ENCODE peak calls at places on chromosomes 6 and 20, in four cellular contexts. K is sigmoid colon, C is prostate gland, E is astrocyte of the spinal cord. L is an unnamed sample.

GRCh38 chr6:110543106-110543505 is 66.7 kb upstream of the SLC22A16 start:
- DNase-seq in K (no peak), C (peak; percentile 75), E (no peak), L (no peak)

GRCh38 chr6:38058022-38058421 is 238.5 kb downstream of the ZFAND3 start:
- DNase-seq in K (no peak), C (no peak), E (peak; percentile 45), L (no peak)

GRCh38 chr6:165769401-165769800 is 106.4 kb upstream of the PDE10A start:
- DNase-seq in K (no peak), C (no peak), E (no peak), L (no peak)

GRCh38 chr20:46978871-46979536 is 84.4 kb downstream of the EYA2 start:
- DNase-seq in K (no peak), C (no peak), E (no peak), L (no peak)

GRCh38 chr6:56709650-56710049 is 67.0 kb upstream of the DST start:
- DNase-seq in K (no peak), C (no peak), E (no peak), L (no peak)

GRCh38 chr6:113763883-113764282 is 93.3 kb upstream of the MARCKS start:
- DNase-seq in K (no peak), C (no peak), E (peak; percentile 51), L (no peak)

GRCh38 chr6:42572523-42572922 is 8.7 kb downstream of the UBR2 start:
- DNase-seq in K (no peak), C (no peak), E (no peak), L (peak; percentile 25)

GRCh38 chr6:37990762-37991525 is 171.4 kb downstream of the ZFAND3 start:
- DNase-seq in K (no peak), C (no peak), E (peak; percentile 86), L (no peak)

GRCh38 chr6:43768983-43769525 is 957 bp upstream of the VEGFA start:
- DNase-seq in K (peak; percentile 80), C (no peak), E (peak; percentile 77), L (no peak)

GRCh38 chr20:34445177-34446065 is 70.8 kb upstream of the DYNLRB1 start:
- DNase-seq in K (no peak), C (no peak), E (no peak), L (no peak)

GRCh38 chr6:128882991-128883571 is at the start of gene LAMA2:
- DNase-seq in K (peak; percentile 92), C (peak; percentile 37), E (peak; percentile 82), L (no peak)

GRCh38 chr6:109255946-109256628 is 126.2 kb downstream of the CD164 start:
- DNase-seq in K (no peak), C (peak; percentile 47), E (peak; percentile 13), L (no peak)

GRCh38 chr6:133894795-133895401 is 6.0 kb downstream of the TCF21 start:
- DNase-seq in K (peak; percentile 83), C (no peak), E (peak; percentile 37), L (no peak)

GRCh38 chr20:3710027-3710426 is 2.4 kb downstream of the SIGLEC1 start:
- DNase-seq in K (no peak), C (no peak), E (no peak), L (no peak)
- TF ChIP-seq CTCF in K (no peak), C (no peak), E (no peak), L (no peak)

DNA sequence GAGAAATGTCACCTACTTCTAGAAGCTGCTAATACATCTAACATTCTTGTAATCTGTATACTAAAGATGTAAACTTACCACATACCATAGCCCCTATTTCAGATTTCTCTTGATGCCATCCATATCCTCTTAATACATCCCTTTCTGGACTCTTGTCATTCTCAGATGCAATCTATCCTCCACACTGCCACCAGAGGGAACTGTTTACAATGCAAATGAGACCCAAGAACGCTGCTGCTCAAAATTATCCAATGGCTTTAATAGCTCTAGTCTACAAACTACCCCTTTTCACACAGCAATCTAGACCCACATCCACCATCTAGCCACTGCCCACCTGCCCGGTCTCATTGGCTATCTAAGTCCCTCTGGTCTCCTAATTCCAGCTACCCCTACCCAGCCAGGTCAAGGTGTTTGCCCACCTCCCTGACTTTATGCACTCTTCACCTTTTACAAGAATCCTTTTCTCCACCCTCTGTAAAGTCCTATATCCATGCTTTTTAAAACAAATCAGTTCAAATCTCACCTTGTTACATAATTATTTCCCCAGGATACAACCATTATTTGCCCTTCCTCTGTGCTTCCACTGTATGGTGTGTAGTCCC is 14.8 kb downstream of the FAXC start:
- DNase-seq in K (no peak), C (peak; percentile 28), E (peak; percentile 59), L (no peak)
- TF ChIP-seq CTCF in K (peak; percentile 27), C (no peak), E (peak; percentile 72), L (no peak)

DNA sequence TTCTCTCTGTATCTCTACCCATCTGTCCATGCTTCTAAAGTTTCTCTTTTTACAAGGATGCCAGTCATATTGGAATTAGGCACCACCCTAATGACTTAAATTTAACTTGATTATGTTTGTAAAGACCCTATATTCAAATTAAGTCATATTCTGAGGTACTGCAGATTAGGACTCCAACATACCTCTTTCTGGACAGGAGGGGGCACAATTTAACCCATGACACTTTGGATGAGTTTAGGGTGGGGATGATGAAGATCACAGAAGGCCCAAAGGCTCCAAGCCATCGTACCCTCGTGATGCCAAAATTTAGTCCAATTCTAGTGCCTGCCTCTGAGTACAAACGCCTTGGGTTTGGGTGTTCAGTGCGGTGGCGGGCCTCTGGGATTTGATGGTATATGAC is 15.0 kb upstream of the NKX2-2 start:
- DNase-seq in K (no peak), C (no peak), E (no peak), L (no peak)
- TF ChIP-seq CTCF in K (no peak), C (no peak), E (no peak), L (no peak)

DNA sequence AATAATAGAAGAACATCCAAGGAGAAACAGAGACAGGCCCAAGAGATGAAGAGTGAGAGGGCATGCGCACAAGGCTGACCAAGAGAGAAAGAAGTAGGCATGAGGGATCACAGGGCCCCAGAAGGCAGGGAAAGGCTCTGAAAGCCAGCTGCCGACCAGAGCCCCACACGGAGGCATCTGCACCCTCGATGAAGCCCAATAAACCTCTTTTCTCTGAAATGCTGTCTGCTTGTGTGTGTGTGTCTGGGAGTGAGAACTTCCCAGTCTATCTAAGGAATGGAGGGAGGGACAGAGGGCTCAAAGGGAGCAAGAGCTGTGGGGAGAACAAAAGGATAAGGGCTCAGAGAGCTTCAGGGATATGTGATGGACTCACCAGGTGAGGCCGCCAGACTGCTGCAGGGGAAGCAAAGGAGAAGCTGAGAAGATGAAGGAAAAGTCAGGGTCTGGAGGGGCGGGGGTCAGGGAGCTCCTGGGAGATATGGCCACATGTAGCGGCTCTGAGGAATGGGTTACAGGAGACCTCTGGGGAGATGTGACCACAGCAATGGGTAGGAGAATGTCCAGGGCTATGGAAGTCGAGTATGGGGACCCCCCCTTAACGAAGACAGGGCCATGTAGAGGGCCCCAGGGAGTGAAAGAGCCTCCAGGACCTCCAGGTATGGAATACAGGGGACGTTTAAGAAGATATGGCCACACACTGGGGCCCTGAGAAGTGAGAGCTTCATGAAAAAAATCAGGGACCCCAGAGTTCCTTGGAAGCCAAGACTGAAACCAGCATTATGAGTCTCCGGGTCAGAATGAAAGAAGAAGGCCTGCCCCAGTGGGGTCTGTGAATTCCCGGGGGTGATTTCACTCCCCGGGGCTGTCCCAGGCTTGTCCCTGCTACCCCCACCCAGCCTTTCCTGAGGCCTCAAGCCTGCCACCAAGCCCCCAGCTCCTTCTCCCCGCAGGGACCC is 981 bp upstream of the TNF start:
- DNase-seq in K (no peak), C (no peak), E (no peak), L (no peak)
- TF ChIP-seq CTCF in K (no peak), C (no peak), E (no peak), L (no peak)

DNA sequence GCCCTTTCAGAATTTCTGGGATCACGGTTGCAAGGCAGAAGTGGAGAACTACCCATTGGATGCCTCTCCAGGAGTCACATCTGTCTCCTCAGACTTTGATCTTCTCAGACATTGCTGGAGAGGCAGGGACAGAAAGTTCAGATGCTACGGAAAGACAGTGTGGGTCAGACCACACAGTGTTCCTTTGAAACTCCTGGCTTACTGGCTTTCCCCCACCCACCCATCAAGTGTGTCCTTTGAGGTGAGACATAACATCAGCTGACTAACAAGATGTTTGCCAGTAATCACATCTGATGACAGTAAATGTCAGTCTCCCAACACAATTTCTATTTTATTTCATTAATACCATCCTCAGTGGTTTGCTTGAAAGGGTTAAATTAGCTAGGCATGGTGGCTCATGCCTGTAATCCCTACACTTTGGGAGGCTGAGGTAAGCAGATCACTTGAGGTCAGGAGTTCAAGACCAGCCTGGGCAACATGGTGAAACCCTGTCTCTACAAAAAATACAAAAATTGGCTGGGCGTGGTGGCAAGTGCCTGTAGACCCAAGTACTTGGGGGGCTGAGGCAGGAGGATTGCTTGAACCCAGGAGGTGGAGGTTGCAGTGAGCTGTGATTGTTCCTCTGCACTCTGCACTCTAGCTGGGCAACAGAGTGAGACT is 67.2 kb upstream of the SNX9 start:
- DNase-seq in K (no peak), C (no peak), E (no peak), L (no peak)
- TF ChIP-seq CTCF in K (no peak), C (no peak), E (no peak), L (no peak)

GRCh38 chr20:23079926-23080325 is 6.2 kb downstream of the CD93 start:
- DNase-seq in K (no peak), C (no peak), E (no peak), L (no peak)

GRCh38 chr20:23080521-23080920 is 5.6 kb downstream of the CD93 start:
- DNase-seq in K (no peak), C (no peak), E (no peak), L (no peak)

GRCh38 chr20:23078351-23078993 is 7.7 kb downstream of the CD93 start:
- DNase-seq in K (peak; percentile 56), C (no peak), E (peak; percentile 15), L (no peak)

GRCh38 chr20:23077277-23077676 is 8.8 kb downstream of the CD93 start:
- DNase-seq in K (peak; percentile 46), C (no peak), E (no peak), L (no peak)

DNA sequence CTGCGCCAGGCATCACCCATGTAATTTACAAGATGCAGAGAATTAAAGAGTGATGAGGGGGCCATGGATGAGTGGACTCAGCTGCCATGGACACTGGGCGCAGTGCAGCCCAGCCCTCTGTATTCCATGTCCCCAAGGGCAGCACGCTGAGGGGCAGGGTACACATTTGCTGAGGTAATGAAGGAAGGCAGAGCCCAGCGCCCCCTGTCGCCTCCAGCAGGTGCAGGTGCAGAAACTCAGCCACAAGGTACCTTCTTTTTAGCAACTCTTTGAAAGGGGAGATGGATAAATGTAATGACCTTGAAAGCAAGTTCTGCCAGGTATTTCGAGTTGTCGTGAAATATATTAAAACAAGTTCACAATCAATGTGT is 7.1 kb downstream of the CD93 start:
- DNase-seq in K (peak; percentile 58), C (no peak), E (no peak), L (no peak)
- TF ChIP-seq CTCF in K (no peak), C (no peak), E (peak; percentile 26), L (no peak)

GRCh38 chr6:5078121-5078695 is 6.9 kb upstream of the PPP1R3G start:
- DNase-seq in K (no peak), C (no peak), E (no peak), L (no peak)
- TF ChIP-seq CTCF in K (no peak), C (no peak), E (peak; percentile 5), L (no peak)

L was measured in activated B cell treated with CpG ODN at 0.5 μM for 24 hours.